ENCODE peak calls at places on chromosome X, in eight cellular contexts. D is A673, W is adrenal gland, H is AG04450, G is astrocyte, I is HepG2, Z is endothelial cell of umbilical vein, B is heart left ventricle. J is an unnamed sample. For H3K27me3, the result is how much of the 10 kb centered on the place peaks cover.

GRCh38 chrX:94058728-94059382 is 384.8 kb downstream of the FAM133A start:
- DNase-seq in D (peak), W (peak), H (no peak), G (no peak), I (peak), Z (no peak), B (no peak), J (peak)

GRCh38 chrX:33434256-33435092 is 223.1 kb upstream of the DMD start:
- DNase-seq in D (peak), W (peak), H (peak), G (peak), I (peak), Z (peak), B (peak), J (peak)

GRCh38 chrX:13937370-13938052 is 92.2 kb downstream of the GEMIN8 start:
- DNase-seq in D (no peak), W (no peak), H (no peak), G (peak), I (no peak), Z (no peak), B (no peak), J (peak)

GRCh38 chrX:135432453-135432852 is 10.7 kb downstream of the SMIM10L2A start:
- DNase-seq in D (no peak), W (no peak), H (no peak), G (no peak), I (no peak), Z (no peak), B (no peak), J (no peak)

GRCh38 chrX:84187501-84188319 is at the start of gene RPS6KA6:
- DNase-seq in D (no peak), W (peak), H (no peak), G (peak), I (no peak), Z (peak), B (peak), J (no peak)

GRCh38 chrX:146449243-146449642 is 360.3 kb upstream of the CXorf51B start:
- DNase-seq in D (no peak), W (no peak), H (no peak), G (no peak), I (no peak), Z (no peak), B (no peak), J (no peak)

GRCh38 chrX:104318330-104319009 is 63.7 kb upstream of the ESX1 start:
- DNase-seq in D (no peak), W (no peak), H (no peak), G (peak), I (peak), Z (peak), B (no peak), J (peak)

GRCh38 chrX:139877710-139878414 is 55.0 kb downstream of the ATP11C start:
- DNase-seq in D (peak), W (no peak), H (no peak), G (no peak), I (no peak), Z (no peak), B (no peak), J (no peak)

GRCh38 chrX:37357436-37357835 is 8.3 kb downstream of the PRRG1 start:
- DNase-seq in D (no peak), W (no peak), H (no peak), G (no peak), I (no peak), Z (no peak), B (no peak), J (no peak)

GRCh38 chrX:66728818-66729271 is 90.0 kb upstream of the EDA2R start:
- DNase-seq in D (peak), W (peak), H (peak), G (peak), I (peak), Z (peak), B (peak), J (peak)

GRCh38 chrX:87727615-87728014 is 210.0 kb downstream of the KLHL4 start:
- DNase-seq in D (no peak), W (no peak), H (no peak), G (no peak), I (no peak), Z (no peak), B (no peak), J (no peak)

GRCh38 chrX:37765507-37765906 is 14.4 kb upstream of the CYBB start:
- DNase-seq in D (no peak), W (no peak), H (no peak), G (no peak), I (no peak), Z (no peak), B (no peak), J (no peak)

GRCh38 chrX:28398352-28398751 is 188.9 kb upstream of the IL1RAPL1 start:
- DNase-seq in D (no peak), W (no peak), H (no peak), G (no peak), I (no peak), Z (peak), B (no peak), J (no peak)

GRCh38 chrX:39017062-39017461 is 215.8 kb downstream of the MID1IP1 start:
- DNase-seq in D (no peak), W (no peak), H (no peak), G (no peak), I (peak), Z (no peak), B (no peak), J (no peak)

GRCh38 chrX:31228415-31228832 is 156.6 kb upstream of the FTHL17 start:
- DNase-seq in D (no peak), W (no peak), H (peak), G (peak), I (no peak), Z (no peak), B (peak), J (peak)

GRCh38 chrX:13220916-13221315 is 98.9 kb downstream of the ATXN3L start:
- DNase-seq in D (no peak), W (no peak), H (peak), G (peak), I (no peak), Z (peak), B (no peak), J (peak)

GRCh38 chrX:20989361-20989760 is 384.9 kb upstream of the CNKSR2 start:
- DNase-seq in D (no peak), W (no peak), H (no peak), G (no peak), I (no peak), Z (no peak), B (no peak), J (no peak)

GRCh38 chrX:112759512-112759911 is 79.8 kb upstream of the LHFPL1 start:
- DNase-seq in D (no peak), W (no peak), H (no peak), G (no peak), I (no peak), Z (no peak), B (no peak), J (no peak)

GRCh38 chrX:40167240-40168182 is 69.8 kb upstream of the BCOR start:
- DNase-seq in D (no peak), W (peak), H (no peak), G (no peak), I (no peak), Z (no peak), B (no peak), J (no peak)

GRCh38 chrX:118495958-118496762 is 545 bp downstream of the DOCK11 start:
- DNase-seq in D (peak), W (peak), H (no peak), G (no peak), I (no peak), Z (peak), B (peak), J (no peak)

GRCh38 chrX:109774706-109775105 is 41.6 kb upstream of the ACSL4 start:
- DNase-seq in D (no peak), W (no peak), H (peak), G (peak), I (peak), Z (no peak), B (no peak), J (peak)

GRCh38 chrX:80216086-80216485 is 201.5 kb downstream of the TBX22 start:
- DNase-seq in D (peak), W (no peak), H (no peak), G (no peak), I (no peak), Z (no peak), B (no peak), J (peak)

GRCh38 chrX:68724531-68725020 is 77.1 kb downstream of the STARD8 start:
- DNase-seq in D (no peak), W (no peak), H (no peak), G (no peak), I (no peak), Z (no peak), B (no peak), J (no peak)

GRCh38 chrX:136781180-136781797 is 557 bp upstream of the ARHGEF6 start:
- DNase-seq in D (no peak), W (no peak), H (no peak), G (no peak), I (no peak), Z (peak), B (peak), J (peak)

GRCh38 chrX:100695302-100695701 is 36.6 kb downstream of the SYTL4 start:
- DNase-seq in D (no peak), W (no peak), H (no peak), G (no peak), I (peak), Z (no peak), B (no peak), J (no peak)

GRCh38 chrX:120726294-120726693 is 96.4 kb upstream of the C1GALT1C1 start:
- DNase-seq in D (no peak), W (no peak), H (no peak), G (no peak), I (no peak), Z (no peak), B (no peak), J (no peak)

GRCh38 chrX:7233632-7234406 is 85.9 kb upstream of the PUDP start:
- DNase-seq in D (no peak), W (no peak), H (no peak), G (no peak), I (no peak), Z (no peak), B (no peak), J (no peak)

GRCh38 chrX:31658360-31658759 is 586.5 kb upstream of the FTHL17 start:
- DNase-seq in D (peak), W (no peak), H (no peak), G (peak), I (peak), Z (peak), B (no peak), J (no peak)

GRCh38 chrX:41596586-41596985 is 92.2 kb upstream of the GPR34 start:
- DNase-seq in D (no peak), W (no peak), H (no peak), G (peak), I (no peak), Z (no peak), B (no peak), J (peak)

GRCh38 chrX:12245650-12246645 is 107.7 kb downstream of the FRMPD4 start:
- DNase-seq in D (no peak), W (no peak), H (no peak), G (peak), I (no peak), Z (no peak), B (no peak), J (peak)

GRCh38 chrX:129553619-129554288 is 13.7 kb downstream of the OCRL start:
- DNase-seq in D (no peak), W (no peak), H (no peak), G (no peak), I (no peak), Z (no peak), B (no peak), J (no peak)

GRCh38 chrX:5672099-5672498 is 556.6 kb downstream of the NLGN4X start:
- DNase-seq in D (no peak), W (no peak), H (no peak), G (no peak), I (no peak), Z (no peak), B (no peak), J (no peak)
- H3K4me3 ChIP-seq in D (no peak), W (no peak), H (no peak), G (no peak), I (no peak), Z (no peak), B (no peak), J (no peak)

DNA sequence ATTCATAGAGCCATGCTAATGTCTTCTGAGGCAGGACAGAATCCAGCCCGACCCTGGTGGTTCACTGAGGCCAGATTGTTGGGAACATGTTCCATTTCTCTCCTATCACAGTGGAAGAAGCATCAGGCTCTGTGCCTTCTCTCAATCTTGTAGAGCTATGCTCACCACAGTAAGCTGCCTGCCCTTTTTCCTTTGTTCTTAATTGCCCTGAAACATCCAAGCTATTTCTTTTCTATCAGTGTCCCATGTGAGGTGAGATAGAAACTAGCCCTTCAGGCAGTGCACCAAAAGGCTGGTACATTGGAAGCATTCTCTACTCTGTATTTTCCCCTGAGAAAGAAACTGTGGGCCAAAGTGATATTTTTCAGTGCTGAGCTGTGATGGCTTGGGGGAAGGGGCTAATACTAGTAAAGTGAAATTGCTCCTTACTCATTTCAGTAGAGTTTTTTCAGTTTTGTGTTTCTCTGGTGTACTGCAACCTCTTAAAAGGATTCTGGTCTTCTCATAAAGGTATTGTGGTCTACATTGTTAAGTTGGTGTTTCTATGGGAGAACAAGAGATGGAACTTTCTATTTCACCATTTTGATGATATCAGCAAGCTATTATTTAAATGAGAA is 611.2 kb downstream of the RPA4 start:
- DNase-seq in D (no peak), W (no peak), H (no peak), G (no peak), I (no peak), Z (no peak), B (no peak), J (no peak)
- H3K27ac ChIP-seq in D (no peak), W (no peak), H (no peak), G (no peak), I (no peak), Z (no peak), B (no peak), J (no peak)

DNA sequence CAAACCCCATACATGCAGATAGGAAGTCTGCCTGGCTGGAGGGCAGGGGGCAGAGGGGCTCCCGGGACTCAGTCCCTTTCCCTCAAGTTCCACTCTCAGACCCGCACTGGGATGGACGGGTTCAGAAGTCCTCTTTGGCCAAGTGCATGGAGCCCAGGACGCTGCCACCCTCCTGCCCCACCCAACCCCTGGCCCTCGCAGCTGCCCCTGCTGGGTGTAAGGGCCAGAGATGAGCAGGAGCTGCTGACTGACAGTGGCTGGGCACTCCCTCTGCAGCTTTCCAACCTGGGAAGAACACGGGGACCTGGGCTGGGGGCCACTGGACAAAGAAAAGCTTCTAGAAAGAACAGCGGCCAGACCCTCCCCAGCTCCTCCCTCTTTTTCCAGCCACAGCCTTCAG is 3.4 kb downstream of the L1CAM start:
- DNase-seq in D (no peak), W (no peak), H (no peak), G (no peak), I (peak), Z (no peak), B (no peak), J (no peak)
- H3K27me3 ChIP-seq in D (under half), W (half or more), H (half or more), G (under half), I (under half), Z (under half), B (half or more), J (under half)

GRCh38 chrX:19885732-19886131 is 1.7 kb downstream of the SH3KBP1 start:
- DNase-seq in D (no peak), W (no peak), H (no peak), G (no peak), I (no peak), Z (no peak), B (no peak), J (no peak)
- H3K4me3 ChIP-seq in D (no peak), W (no peak), H (peak), G (peak), I (peak), Z (no peak), B (peak), J (no peak)

GRCh38 chrX:46179748-46180147 is 365.5 kb downstream of the ZNF674 start:
- DNase-seq in D (no peak), W (no peak), H (no peak), G (no peak), I (no peak), Z (no peak), B (no peak), J (no peak)
- H3K27ac ChIP-seq in D (peak), W (no peak), H (no peak), G (peak), I (no peak), Z (no peak), B (no peak), J (no peak)